ENCODE peak calls at places on chromosomes 16 and 17, in seven cellular contexts. F is NCI-H1694 treated with DMSO at 0.1 percent for 48 hours, W is T1000, L is anterior cingulate cortex, B is HS-5, H is A172, X is astrocyte of the spinal cord. T is an unnamed sample.

GRCh38 chr17:31680126-31680525 is 178.9 kb downstream of the COPRS start:
- DNase-seq in B (no peak), L (no peak), F (no peak), H (no peak), X (no peak), W (no peak), T (no peak)

GRCh38 chr17:8152112-8152775 is at the start of gene PER1:
- DNase-seq in H (peak), L (peak), B (no peak), X (peak), F (peak), W (peak), T (peak)

GRCh38 chr16:80198995-80199299 is 341.8 kb upstream of the DYNLRB2 start:
- DNase-seq in H (no peak), X (no peak), L (no peak), B (no peak), W (no peak), F (no peak), T (no peak)

GRCh38 chr16:203246-203645 is 23.0 kb downstream of the HBQ1 start:
- DNase-seq in B (no peak), F (no peak), W (no peak), H (no peak), L (no peak), X (no peak), T (no peak)

GRCh38 chr17:82679586-82680465 is 18.7 kb downstream of the RAB40B start:
- DNase-seq in L (no peak), F (no peak), X (no peak), W (no peak), H (no peak), B (no peak), T (no peak)

GRCh38 chr17:15398291-15398690 is 56.9 kb upstream of the TEKT3 start:
- DNase-seq in F (no peak), L (no peak), W (peak), X (peak), B (no peak), H (peak), T (no peak)

GRCh38 chr16:72092832-72093447 is 480 bp downstream of the TXNL4B start:
- DNase-seq in F (no peak), W (no peak), H (peak), L (no peak), B (peak), X (peak), T (no peak)

GRCh38 chr17:66834919-66835454 is at the start of gene CACNG5:
- DNase-seq in F (no peak), B (no peak), H (no peak), W (no peak), X (no peak), L (no peak), T (no peak)

GRCh38 chr17:38620551-38621277 is 15.0 kb upstream of the SRCIN1 start:
- DNase-seq in X (no peak), F (no peak), W (no peak), B (no peak), L (no peak), H (no peak), T (no peak)

T was measured in heart right ventricle.